ENCODE peak calls at places on chromosomes 3 and 15, in ten cellular contexts. E is HS-27A, N is DMS53, Z is neural crest cell, S is NCI-H524, W is SK-N-DZ, D is GM12864, C is fibroblast of gingiva, J is OCI-LY7, P is SW480. R is an unnamed sample.

GRCh38 chr15:44159492-44159891 is 35.6 kb downstream of the FRMD5 start:
- DNase-seq in E (no peak), P (no peak), S (no peak), C (no peak), D (no peak), Z (no peak), J (no peak), W (no peak), N (no peak), R (no peak)

GRCh38 chr3:33360136-33360825 is 79.9 kb downstream of the UBP1 start:
- DNase-seq in P (peak; percentile 66), Z (no peak), C (peak; percentile 77), N (peak; percentile 8), S (no peak), W (no peak), E (peak; percentile 81), J (no peak), D (no peak), R (peak; percentile 58)

GRCh38 chr3:125191256-125191655 is 21.3 kb downstream of the SLC12A8 start:
- DNase-seq in Z (no peak), S (no peak), W (no peak), J (no peak), E (no peak), N (no peak), P (no peak), D (no peak), C (no peak), R (peak; percentile 44)

GRCh38 chr3:108329087-108329486 is 32.7 kb downstream of the HHLA2 start:
- DNase-seq in N (no peak), S (no peak), C (no peak), E (no peak), D (no peak), P (no peak), W (no peak), Z (no peak), J (no peak), R (no peak)

GRCh38 chr15:69609776-69610175 is 157.2 kb downstream of the RPLP1 start:
- DNase-seq in E (no peak), N (no peak), D (no peak), P (no peak), J (no peak), S (no peak), W (no peak), C (peak; percentile 29), Z (no peak), R (no peak)

GRCh38 chr3:71728632-71729342 is 3.6 kb upstream of the EIF4E3 start:
- DNase-seq in S (peak; percentile 96), D (no peak), E (no peak), J (peak; percentile 5), Z (no peak), P (no peak), C (no peak), W (peak; percentile 92), N (peak; percentile 22), R (no peak)

GRCh38 chr3:3170998-3171397 is 8.5 kb downstream of the CRBN start:
- DNase-seq in P (no peak), S (peak; percentile 7), E (no peak), C (peak; percentile 3), W (peak; percentile 33), J (peak; percentile 27), Z (no peak), D (no peak), N (peak; percentile 0), R (peak; percentile 11)

GRCh38 chr3:149234671-149235245 is 13.1 kb upstream of the CP start:
- DNase-seq in Z (no peak), W (no peak), D (no peak), S (no peak), P (no peak), J (no peak), E (no peak), C (no peak), N (no peak), R (peak; percentile 12)

GRCh38 chr15:73683624-73684536 is at the start of gene CD276:
- DNase-seq in N (peak; percentile 83), S (no peak), C (peak; percentile 82), D (no peak), P (peak; percentile 78), J (no peak), W (peak; percentile 92), Z (peak; percentile 68), E (peak; percentile 54), R (peak; percentile 95)

GRCh38 chr15:84725001-84725491 is 9.1 kb upstream of the SEC11A start:
- DNase-seq in N (no peak), P (peak; percentile 27), D (no peak), S (no peak), Z (no peak), E (peak; percentile 27), J (peak; percentile 80), W (peak; percentile 77), C (no peak), R (peak; percentile 63)

GRCh38 chr3:111538687-111539086 is 3.3 kb upstream of the CD96 start:
- DNase-seq in P (peak; percentile 19), C (no peak), E (peak; percentile 55), Z (no peak), J (no peak), S (no peak), N (no peak), D (no peak), W (no peak), R (no peak)

GRCh38 chr15:67120839-67121540 is 55.6 kb downstream of the SMAD3 start:
- DNase-seq in S (no peak), C (peak; percentile 88), Z (no peak), W (no peak), E (no peak), D (no peak), N (peak; percentile 70), J (no peak), P (no peak), R (peak; percentile 82)

GRCh38 chr15:66943456-66944095 is 121.8 kb upstream of the SMAD3 start:
- DNase-seq in J (peak; percentile 93), E (no peak), N (peak; percentile 74), Z (no peak), P (no peak), W (peak; percentile 83), C (no peak), D (no peak), S (peak; percentile 95), R (no peak)

GRCh38 chr15:60589253-60589652 is 110.3 kb upstream of the ICE2 start:
- DNase-seq in P (no peak), E (no peak), Z (no peak), J (no peak), C (no peak), N (no peak), D (no peak), W (no peak), S (peak; percentile 62), R (no peak)

GRCh38 chr15:40981186-40981585 is 27.9 kb downstream of the CHAC1 start:
- DNase-seq in C (no peak), N (no peak), P (no peak), E (no peak), Z (no peak), J (no peak), D (no peak), S (no peak), W (no peak), R (no peak)

GRCh38 chr3:111159391-111159790 is 87.8 kb downstream of the NECTIN3 start:
- DNase-seq in N (no peak), D (no peak), W (no peak), Z (no peak), C (no peak), J (no peak), E (no peak), S (no peak), P (no peak), R (no peak)

GRCh38 chr3:133643611-133644010 is 18.1 kb downstream of the TOPBP1 start:
- DNase-seq in Z (no peak), E (no peak), J (no peak), P (no peak), C (no peak), N (no peak), D (no peak), S (no peak), W (no peak), R (no peak)

GRCh38 chr3:155138677-155139076 is 58.6 kb downstream of the MME start:
- DNase-seq in J (no peak), C (no peak), Z (no peak), W (no peak), E (no peak), N (no peak), S (no peak), D (no peak), P (no peak), R (no peak)

GRCh38 chr3:56157693-56158092 is 310.6 kb downstream of the ERC2 start:
- DNase-seq in P (no peak), C (peak; percentile 98), N (no peak), E (peak; percentile 53), Z (no peak), W (no peak), D (peak; percentile 1), J (peak; percentile 16), S (no peak), R (peak; percentile 80)

GRCh38 chr3:98741121-98741716 is 21.9 kb upstream of the ST3GAL6 start:
- DNase-seq in W (no peak), E (peak; percentile 78), Z (no peak), S (no peak), J (no peak), N (no peak), D (no peak), P (no peak), C (no peak), R (no peak)

GRCh38 chr3:184343200-184343876 is 5.9 kb downstream of the FAM131A start:
- DNase-seq in D (no peak), Z (no peak), C (no peak), S (no peak), J (no peak), W (no peak), N (no peak), P (no peak), E (no peak), R (no peak)

GRCh38 chr15:38874464-38874863 is 309.9 kb upstream of the RASGRP1 start:
- DNase-seq in E (no peak), N (no peak), J (no peak), D (no peak), P (no peak), Z (no peak), C (no peak), S (no peak), W (no peak), R (no peak)

GRCh38 chr3:133943639-133944131 is 48.0 kb upstream of the RAB6B start:
- DNase-seq in D (no peak), Z (no peak), C (peak; percentile 75), E (peak; percentile 82), W (no peak), N (no peak), J (no peak), P (peak; percentile 74), S (no peak), R (peak; percentile 82)